ENCODE peak calls at places on chromosome 20, in six cellular contexts. One of them, this sample, is unnamed.

GRCh38 chr20:45833883-45834796 is 541 bp downstream of the SNX21 start:
- DNase-seq in brain microvascular endothelial cell: no peak
- DNase-seq in NCI-H1105 treated with DMSO at 0.1 percent for 48 hours: peak
- DNase-seq in effector CD4-positive, alpha-beta T cell: no peak
- DNase-seq in left cardiac atrium: peak
- DNase-seq in breast epithelium: peak
- DNase-seq in this sample: peak

GRCh38 chr20:3821996-3822395 is 1.6 kb downstream of the AP5S1 start:
- DNase-seq in left cardiac atrium: no peak
- DNase-seq in NCI-H1105 treated with DMSO at 0.1 percent for 48 hours: no peak
- DNase-seq in breast epithelium: no peak
- DNase-seq in brain microvascular endothelial cell: no peak
- DNase-seq in effector CD4-positive, alpha-beta T cell: no peak
- DNase-seq in this sample: no peak

GRCh38 chr20:50144362-50144761 is 9.2 kb downstream of the PEDS1 start:
- DNase-seq in left cardiac atrium: peak
- DNase-seq in breast epithelium: no peak
- DNase-seq in brain microvascular endothelial cell: peak
- DNase-seq in NCI-H1105 treated with DMSO at 0.1 percent for 48 hours: no peak
- DNase-seq in effector CD4-positive, alpha-beta T cell: no peak
- DNase-seq in this sample: no peak

GRCh38 chr20:63552481-63553249 is 1.3 kb upstream of the FNDC11 start:
- DNase-seq in brain microvascular endothelial cell: no peak
- DNase-seq in effector CD4-positive, alpha-beta T cell: peak
- DNase-seq in NCI-H1105 treated with DMSO at 0.1 percent for 48 hours: no peak
- DNase-seq in breast epithelium: no peak
- DNase-seq in left cardiac atrium: no peak
- DNase-seq in this sample: peak

GRCh38 chr20:63694596-63695418 is 1.6 kb upstream of the TNFRSF6B start:
- DNase-seq in effector CD4-positive, alpha-beta T cell: no peak
- DNase-seq in breast epithelium: no peak
- DNase-seq in left cardiac atrium: no peak
- DNase-seq in NCI-H1105 treated with DMSO at 0.1 percent for 48 hours: no peak
- DNase-seq in brain microvascular endothelial cell: no peak
- DNase-seq in this sample: peak

GRCh38 chr20:6533321-6533720 is 234.2 kb upstream of the BMP2 start:
- DNase-seq in left cardiac atrium: no peak
- DNase-seq in NCI-H1105 treated with DMSO at 0.1 percent for 48 hours: peak
- DNase-seq in effector CD4-positive, alpha-beta T cell: no peak
- DNase-seq in breast epithelium: no peak
- DNase-seq in brain microvascular endothelial cell: peak
- DNase-seq in this sample: no peak

GRCh38 chr20:35954907-35955251 is 577 bp upstream of the SCAND1 start:
- DNase-seq in NCI-H1105 treated with DMSO at 0.1 percent for 48 hours: peak
- DNase-seq in effector CD4-positive, alpha-beta T cell: peak
- DNase-seq in brain microvascular endothelial cell: peak
- DNase-seq in left cardiac atrium: peak
- DNase-seq in breast epithelium: no peak
- DNase-seq in this sample: no peak

GRCh38 chr20:62815066-62815991 is 1.5 kb upstream of the COL9A3 start:
- DNase-seq in effector CD4-positive, alpha-beta T cell: no peak
- DNase-seq in breast epithelium: no peak
- DNase-seq in left cardiac atrium: no peak
- DNase-seq in NCI-H1105 treated with DMSO at 0.1 percent for 48 hours: no peak
- DNase-seq in brain microvascular endothelial cell: no peak
- DNase-seq in this sample: peak

GRCh38 chr20:24631173-24631505 is 161.7 kb downstream of the SYNDIG1 start:
- DNase-seq in brain microvascular endothelial cell: no peak
- DNase-seq in NCI-H1105 treated with DMSO at 0.1 percent for 48 hours: no peak
- DNase-seq in effector CD4-positive, alpha-beta T cell: no peak
- DNase-seq in left cardiac atrium: no peak
- DNase-seq in breast epithelium: no peak
- DNase-seq in this sample: no peak

GRCh38 chr20:11051146-11051545 is 377.3 kb upstream of the JAG1 start:
- DNase-seq in brain microvascular endothelial cell: no peak
- DNase-seq in NCI-H1105 treated with DMSO at 0.1 percent for 48 hours: no peak
- DNase-seq in breast epithelium: no peak
- DNase-seq in left cardiac atrium: no peak
- DNase-seq in effector CD4-positive, alpha-beta T cell: no peak
- DNase-seq in this sample: no peak

This sample was measured in endodermal cell.